ENCODE peak calls at places on chromosomes 7 and 10, in six cellular contexts. One of them, this sample, is unnamed.
A peak's percentile ranks its signal among the peaks of the same experiment; 100 is the strongest.

GRCh38 chr10:88456730-88457129 is 126.4 kb downstream of the RNLS start:
- DNase-seq in RWPE2: no peak
- DNase-seq in endodermal cell: no peak
- DNase-seq in fibroblast of lung: peak; percentile 78
- DNase-seq in GM23248: peak; percentile 60
- DNase-seq in sigmoid colon: no peak
- DNase-seq in this sample: no peak

GRCh38 chr10:23630880-23631279 is 192.0 kb downstream of the OTUD1 start:
- DNase-seq in RWPE2: no peak
- DNase-seq in endodermal cell: no peak
- DNase-seq in fibroblast of lung: peak; percentile 1
- DNase-seq in GM23248: peak; percentile 18
- DNase-seq in sigmoid colon: no peak
- DNase-seq in this sample: peak; percentile 25

GRCh38 chr10:48248462-48248861 is 26.0 kb downstream of the FRMPD2 start:
- DNase-seq in RWPE2: no peak
- DNase-seq in endodermal cell: no peak
- DNase-seq in fibroblast of lung: no peak
- DNase-seq in GM23248: no peak
- DNase-seq in sigmoid colon: no peak
- DNase-seq in this sample: no peak

GRCh38 chr10:93917814-93918213 is 24.0 kb downstream of the SLC35G1 start:
- DNase-seq in RWPE2: no peak
- DNase-seq in endodermal cell: no peak
- DNase-seq in fibroblast of lung: no peak
- DNase-seq in GM23248: no peak
- DNase-seq in sigmoid colon: no peak
- DNase-seq in this sample: no peak

GRCh38 chr10:1002425-1003006 is 14.3 kb downstream of the GTPBP4 start:
- DNase-seq in RWPE2: no peak
- DNase-seq in endodermal cell: no peak
- DNase-seq in fibroblast of lung: no peak
- DNase-seq in GM23248: no peak
- DNase-seq in sigmoid colon: no peak
- DNase-seq in this sample: no peak

GRCh38 chr10:112299456-112299855 is 16.3 kb downstream of the TECTB start:
- DNase-seq in RWPE2: no peak
- DNase-seq in endodermal cell: no peak
- DNase-seq in fibroblast of lung: no peak
- DNase-seq in GM23248: no peak
- DNase-seq in sigmoid colon: no peak
- DNase-seq in this sample: no peak

GRCh38 chr10:12348870-12349627 is at the start of gene CAMK1D:
- DNase-seq in RWPE2: no peak
- DNase-seq in endodermal cell: peak; percentile 93
- DNase-seq in fibroblast of lung: peak; percentile 80
- DNase-seq in GM23248: peak; percentile 73
- DNase-seq in sigmoid colon: peak; percentile 94
- DNase-seq in this sample: peak; percentile 89

GRCh38 chr10:62414359-62414758 is 40.2 kb downstream of the ZNF365 start:
- DNase-seq in RWPE2: no peak
- DNase-seq in endodermal cell: no peak
- DNase-seq in fibroblast of lung: no peak
- DNase-seq in GM23248: no peak
- DNase-seq in sigmoid colon: no peak
- DNase-seq in this sample: no peak

GRCh38 chr7:94022550-94022949 is 18.4 kb upstream of the BET1 start:
- DNase-seq in RWPE2: no peak
- DNase-seq in endodermal cell: no peak
- DNase-seq in fibroblast of lung: no peak
- DNase-seq in GM23248: no peak
- DNase-seq in sigmoid colon: no peak
- DNase-seq in this sample: no peak

GRCh38 chr7:151404216-151405011 is 5.4 kb downstream of the WDR86 start:
- DNase-seq in RWPE2: no peak
- DNase-seq in endodermal cell: peak; percentile 32
- DNase-seq in fibroblast of lung: peak; percentile 14
- DNase-seq in GM23248: peak; percentile 72
- DNase-seq in sigmoid colon: peak; percentile 81
- DNase-seq in this sample: no peak

GRCh38 chr10:116741391-116742351 is 695 bp downstream of the HSPA12A start:
- DNase-seq in RWPE2: no peak
- DNase-seq in endodermal cell: peak; percentile 74
- DNase-seq in fibroblast of lung: no peak
- DNase-seq in GM23248: peak; percentile 68
- DNase-seq in sigmoid colon: peak; percentile 70
- DNase-seq in this sample: peak; percentile 56

GRCh38 chr10:2081501-2081900 is 344.2 kb upstream of the ADARB2 start:
- DNase-seq in RWPE2: no peak
- DNase-seq in endodermal cell: peak; percentile 87
- DNase-seq in fibroblast of lung: no peak
- DNase-seq in GM23248: no peak
- DNase-seq in sigmoid colon: no peak
- DNase-seq in this sample: peak; percentile 39

GRCh38 chr7:140060788-140061606 is 1.8 kb downstream of the PARP12 start:
- DNase-seq in RWPE2: no peak
- DNase-seq in endodermal cell: no peak
- DNase-seq in fibroblast of lung: peak; percentile 68
- DNase-seq in GM23248: no peak
- DNase-seq in sigmoid colon: peak; percentile 74
- DNase-seq in this sample: no peak

GRCh38 chr7:140060243-140060630 is 2.5 kb downstream of the PARP12 start:
- DNase-seq in RWPE2: no peak
- DNase-seq in endodermal cell: no peak
- DNase-seq in fibroblast of lung: peak; percentile 46
- DNase-seq in GM23248: no peak
- DNase-seq in sigmoid colon: no peak
- DNase-seq in this sample: no peak

GRCh38 chr7:140056431-140056830 is 6.3 kb downstream of the PARP12 start:
- DNase-seq in RWPE2: no peak
- DNase-seq in endodermal cell: no peak
- DNase-seq in fibroblast of lung: no peak
- DNase-seq in GM23248: no peak
- DNase-seq in sigmoid colon: no peak
- DNase-seq in this sample: no peak

GRCh38 chr7:140059288-140060242 is 3.2 kb downstream of the PARP12 start:
- DNase-seq in RWPE2: no peak
- DNase-seq in endodermal cell: no peak
- DNase-seq in fibroblast of lung: peak; percentile 96
- DNase-seq in GM23248: peak; percentile 94
- DNase-seq in sigmoid colon: no peak
- DNase-seq in this sample: no peak

DNA sequence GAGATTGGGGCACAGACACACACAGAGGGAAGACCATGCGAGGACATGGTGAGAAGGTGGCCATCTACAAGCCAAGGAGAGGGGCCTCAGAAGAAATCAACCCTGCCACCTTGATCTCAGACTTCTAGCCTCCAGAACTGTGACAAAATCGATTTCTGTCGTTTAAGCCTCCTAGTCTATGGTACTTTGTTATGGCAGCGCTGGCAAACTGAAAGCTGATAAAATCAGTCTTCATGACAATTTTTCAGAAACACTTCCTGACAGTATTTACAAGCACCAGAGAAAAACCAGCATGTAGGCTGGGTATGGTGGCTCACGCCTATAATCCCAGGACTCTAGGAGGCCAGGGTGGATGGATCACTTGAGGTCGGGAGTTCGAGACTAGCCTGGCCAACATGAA is 4.2 kb downstream of the PARP12 start:
- DNase-seq in RWPE2: no peak
- DNase-seq in endodermal cell: no peak
- DNase-seq in fibroblast of lung: no peak
- DNase-seq in GM23248: no peak
- DNase-seq in sigmoid colon: no peak
- DNase-seq in this sample: no peak
- H3K4me3 ChIP-seq in RWPE2: no peak overlapping the region
- H3K4me3 ChIP-seq in endodermal cell: no peak overlapping the region
- H3K4me3 ChIP-seq in fibroblast of lung: no peak overlapping the region
- H3K4me3 ChIP-seq in GM23248: no peak overlapping the region
- H3K4me3 ChIP-seq in sigmoid colon: no peak overlapping the region
- H3K4me3 ChIP-seq in this sample: no peak overlapping the region

DNA sequence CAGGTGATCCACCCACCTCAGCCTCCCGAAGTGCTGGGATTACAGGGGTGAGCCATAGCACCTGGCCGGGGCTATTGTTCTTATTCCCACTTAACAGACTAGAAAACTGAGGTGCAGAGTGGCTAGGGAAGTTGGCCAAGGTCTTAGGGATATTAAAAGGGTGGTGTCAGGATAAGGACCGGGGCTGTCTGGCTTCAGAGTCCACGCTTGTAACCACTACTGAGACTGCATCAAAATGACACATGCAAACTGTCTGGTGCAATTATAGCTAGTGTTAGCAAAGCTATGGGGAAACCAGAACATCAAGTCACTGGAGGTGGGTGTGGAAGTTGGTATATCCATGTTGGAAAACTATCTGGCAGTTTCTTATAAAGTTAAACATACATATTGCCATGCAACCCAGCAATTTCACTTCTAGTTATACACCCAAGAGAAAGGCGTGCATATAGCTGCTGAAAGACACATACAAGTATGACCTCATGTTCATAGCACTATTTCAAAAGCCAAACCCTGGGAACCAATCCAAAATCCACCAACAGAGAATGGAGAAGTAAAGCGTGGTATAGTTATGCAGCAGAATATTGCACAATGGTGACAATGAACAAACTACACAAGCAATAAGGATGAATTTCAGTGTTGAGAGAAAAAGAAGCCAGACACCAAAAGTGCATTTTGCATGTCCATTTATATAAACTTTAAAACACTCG is 33.9 kb upstream of the EEPD1 start:
- DNase-seq in RWPE2: no peak
- DNase-seq in endodermal cell: no peak
- DNase-seq in fibroblast of lung: peak; percentile 95
- DNase-seq in GM23248: peak; percentile 96
- DNase-seq in sigmoid colon: no peak
- DNase-seq in this sample: no peak
- H3K27ac ChIP-seq in RWPE2: peak overlapping the region; percentile 97
- H3K27ac ChIP-seq in endodermal cell: no peak overlapping the region
- H3K27ac ChIP-seq in fibroblast of lung: no peak overlapping the region
- H3K27ac ChIP-seq in GM23248: peak overlapping the region; percentile 76
- H3K27ac ChIP-seq in sigmoid colon: no peak overlapping the region
- H3K27ac ChIP-seq in this sample: no peak overlapping the region

DNA sequence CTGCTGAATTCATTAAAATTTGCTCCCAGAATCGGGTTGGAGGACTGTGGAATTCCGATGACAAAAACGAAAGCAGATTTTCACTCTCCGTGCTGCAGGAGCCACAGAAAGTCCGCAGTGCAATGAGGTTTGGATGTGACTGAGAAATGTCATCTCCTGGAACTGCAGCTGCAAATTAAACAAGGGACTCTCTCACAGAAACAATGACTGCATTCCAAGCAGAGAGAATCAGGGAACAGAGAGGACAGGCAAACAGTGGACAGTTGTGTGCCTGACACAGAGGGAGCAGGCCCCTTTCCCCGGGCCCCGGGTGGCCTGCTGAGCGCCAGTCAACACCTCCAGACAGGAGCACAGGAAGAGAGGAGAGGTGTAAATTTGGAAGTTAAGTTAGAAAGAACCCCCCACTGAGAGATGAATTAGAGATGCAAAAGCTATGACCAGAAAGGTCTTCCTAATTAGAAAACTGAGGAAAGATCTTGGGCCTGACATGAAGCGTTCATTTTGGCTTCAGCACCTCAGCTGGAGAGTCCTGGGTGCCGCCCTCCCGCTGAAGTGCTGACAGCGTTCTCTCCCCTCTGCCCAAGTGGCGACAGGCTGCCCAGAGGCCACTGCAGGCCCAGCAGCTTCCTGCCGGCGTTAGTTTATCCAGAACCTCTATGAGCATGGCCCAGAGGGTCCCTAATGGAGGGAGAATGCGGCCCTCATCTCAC is 108.8 kb downstream of the C10orf90 start:
- DNase-seq in RWPE2: no peak
- DNase-seq in endodermal cell: peak; percentile 94
- DNase-seq in fibroblast of lung: peak; percentile 31
- DNase-seq in GM23248: peak; percentile 53
- DNase-seq in sigmoid colon: no peak
- DNase-seq in this sample: peak; percentile 39
- H3K4me3 ChIP-seq in RWPE2: no peak overlapping the region
- H3K4me3 ChIP-seq in endodermal cell: peak overlapping the region; percentile 64
- H3K4me3 ChIP-seq in fibroblast of lung: peak overlapping the region; percentile 16
- H3K4me3 ChIP-seq in GM23248: peak overlapping the region; percentile 69
- H3K4me3 ChIP-seq in sigmoid colon: peak overlapping the region; percentile 10
- H3K4me3 ChIP-seq in this sample: no peak overlapping the region

DNA sequence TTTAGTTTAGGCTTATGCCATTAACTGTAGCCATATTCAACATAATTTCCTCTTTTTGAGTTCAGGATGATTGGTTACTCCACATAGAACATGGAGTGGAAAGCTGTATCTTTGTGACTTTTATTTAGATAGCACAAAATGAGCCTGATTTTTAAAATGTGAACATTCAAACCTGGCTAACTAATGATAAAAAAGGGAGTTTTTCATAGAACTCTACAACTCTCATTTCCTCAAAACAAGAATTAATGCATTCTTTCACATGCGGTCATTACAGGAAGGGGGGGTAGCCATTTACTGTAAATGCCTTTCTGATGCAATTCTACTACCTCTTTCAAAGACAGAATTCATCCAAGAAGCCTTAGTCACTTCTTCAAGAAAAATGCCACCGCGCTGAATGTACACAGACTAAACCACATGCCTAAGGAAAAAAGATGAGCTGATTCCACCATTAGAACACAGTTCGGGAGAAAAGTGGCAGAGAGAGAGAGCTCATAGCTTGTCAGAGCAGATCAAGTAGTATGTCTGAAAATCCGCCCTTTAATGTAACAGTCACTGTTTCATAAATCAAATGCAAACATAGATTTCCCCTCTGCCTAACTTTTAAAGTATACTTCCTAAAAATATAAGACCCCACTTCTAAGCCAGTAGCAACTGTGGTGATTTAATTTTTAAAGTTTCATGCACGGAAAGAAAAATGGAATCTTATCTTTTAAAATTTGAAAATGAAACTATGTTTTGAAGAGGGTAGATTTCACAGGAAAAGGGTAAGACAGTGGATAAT is 226.4 kb upstream of the KLF14 start:
- DNase-seq in RWPE2: no peak
- DNase-seq in endodermal cell: no peak
- DNase-seq in fibroblast of lung: peak; percentile 99
- DNase-seq in GM23248: peak; percentile 100
- DNase-seq in sigmoid colon: no peak
- DNase-seq in this sample: no peak
- H3K27ac ChIP-seq in RWPE2: peak overlapping the region; percentile 90
- H3K27ac ChIP-seq in endodermal cell: no peak overlapping the region
- H3K27ac ChIP-seq in fibroblast of lung: peak overlapping the region; percentile 89
- H3K27ac ChIP-seq in GM23248: peak overlapping the region; percentile 100
- H3K27ac ChIP-seq in sigmoid colon: peak overlapping the region; percentile 6
- H3K27ac ChIP-seq in this sample: no peak overlapping the region